ENCODE peak calls at places on chromosomes 6 and 20, in nine cellular contexts. D is BE2C, C is astrocyte, H is heart right ventricle, P is lung, Y is endodermal cell, B is tibial artery, J is testis, L is right cardiac atrium. E is an unnamed sample. For H3K9me3, the result is how much of the 10 kb centered on the place peaks cover.

GRCh38 chr6:49543087-49543858 is 7.2 kb upstream of the C6orf141 start:
- DNase-seq in D (peak), L (no peak), H (no peak), J (peak), Y (no peak), P (no peak), B (no peak), C (no peak), E (no peak)

GRCh38 chr6:110566346-110567125 is 90.1 kb upstream of the SLC22A16 start:
- DNase-seq in Y (no peak), L (no peak), H (peak), C (peak), J (no peak), D (no peak), B (no peak), P (no peak), E (no peak)

GRCh38 chr6:147941143-147941542 is 401.5 kb upstream of the SASH1 start:
- DNase-seq in H (no peak), C (peak), P (no peak), J (no peak), B (no peak), Y (no peak), D (no peak), L (no peak), E (no peak)

GRCh38 chr6:134534708-134535149 is 216.8 kb upstream of the SGK1 start:
- DNase-seq in D (no peak), L (no peak), H (no peak), Y (no peak), P (no peak), J (no peak), C (peak), B (no peak), E (no peak)

GRCh38 chr6:157710604-157711003 is 112.4 kb upstream of the SNX9 start:
- DNase-seq in D (no peak), L (no peak), B (no peak), P (no peak), C (no peak), H (no peak), Y (peak), J (no peak), E (no peak)

GRCh38 chr6:32327103-32327502 is 44.6 kb downstream of the TSBP1 start:
- DNase-seq in J (no peak), L (no peak), H (no peak), B (no peak), C (no peak), D (no peak), P (no peak), Y (no peak), E (no peak)

GRCh38 chr20:2300420-2300819 is 4.6 kb downstream of the TGM3 start:
- DNase-seq in C (no peak), D (no peak), Y (no peak), H (no peak), P (no peak), B (no peak), L (no peak), J (no peak), E (peak)

GRCh38 chr20:24149881-24150307 is 161.3 kb upstream of the GGTLC1 start:
- DNase-seq in Y (peak), P (no peak), B (no peak), J (peak), L (peak), D (peak), H (peak), C (no peak), E (peak)

GRCh38 chr20:57560554-57561355 is at the start of gene PCK1:
- DNase-seq in D (peak), J (peak), H (peak), B (no peak), C (no peak), P (no peak), Y (no peak), L (peak), E (peak)

GRCh38 chr6:116011520-116011919 is 49.2 kb downstream of the FRK start:
- DNase-seq in P (no peak), D (no peak), J (no peak), L (no peak), Y (no peak), B (no peak), C (no peak), H (no peak), E (no peak)

GRCh38 chr6:51049983-51050877 is 231.6 kb downstream of the TFAP2B start:
- DNase-seq in L (no peak), P (no peak), C (no peak), D (no peak), J (no peak), Y (no peak), B (no peak), H (no peak), E (no peak)

GRCh38 chr6:79705456-79705995 is 74.4 kb downstream of the SH3BGRL2 start:
- DNase-seq in L (no peak), B (no peak), P (no peak), H (no peak), J (no peak), Y (no peak), C (no peak), D (no peak), E (no peak)

GRCh38 chr20:58634121-58634817 is 16.8 kb upstream of the STX16 start:
- DNase-seq in D (no peak), J (no peak), L (no peak), C (peak), Y (no peak), H (no peak), P (no peak), B (no peak), E (no peak)

GRCh38 chr6:79391511-79391910 is 145.7 kb downstream of the LCA5 start:
- DNase-seq in L (no peak), C (no peak), D (no peak), H (no peak), P (no peak), J (no peak), B (no peak), Y (no peak), E (no peak)

GRCh38 chr6:105382918-105383317 is 20.0 kb downstream of the PREP start:
- DNase-seq in Y (no peak), B (no peak), J (no peak), H (no peak), D (no peak), L (no peak), C (no peak), P (no peak), E (no peak)

GRCh38 chr6:37741757-37742400 is 44.2 kb upstream of the MDGA1 start:
- DNase-seq in P (no peak), J (no peak), D (peak), H (no peak), B (no peak), Y (peak), L (peak), C (no peak), E (no peak)

GRCh38 chr20:8067082-8067481 is 47.5 kb upstream of the TMX4 start:
- DNase-seq in L (no peak), Y (no peak), D (no peak), J (no peak), H (no peak), C (no peak), P (no peak), B (no peak), E (no peak)

GRCh38 chr6:107032051-107032450 is 4.1 kb downstream of the MTRES1 start:
- DNase-seq in C (no peak), Y (no peak), D (no peak), J (no peak), H (no peak), P (no peak), B (no peak), L (no peak), E (no peak)

GRCh38 chr20:36035720-36036119 is 67.3 kb downstream of the CNBD2 start:
- DNase-seq in Y (no peak), D (no peak), P (no peak), H (no peak), J (no peak), C (peak), B (no peak), L (no peak), E (no peak)

GRCh38 chr6:90126178-90126577 is 170.5 kb downstream of the BACH2 start:
- DNase-seq in H (no peak), D (no peak), P (no peak), B (no peak), Y (no peak), C (no peak), L (no peak), J (no peak), E (no peak)

GRCh38 chr6:109531446-109531845 is 48.4 kb upstream of the ZBTB24 start:
- DNase-seq in D (no peak), B (no peak), L (no peak), H (no peak), Y (no peak), P (no peak), J (no peak), C (no peak), E (no peak)

GRCh38 chr6:1542764-1543163 is 67.0 kb upstream of the FOXC1 start:
- DNase-seq in H (no peak), C (no peak), Y (no peak), L (no peak), P (no peak), D (no peak), J (no peak), B (no peak), E (no peak)

GRCh38 chr6:145018027-145018426 is 717.3 kb downstream of the EPM2A start:
- DNase-seq in C (no peak), Y (no peak), L (no peak), D (no peak), P (no peak), J (no peak), B (no peak), H (no peak), E (no peak)

GRCh38 chr6:2186516-2186915 is 58.9 kb downstream of the GMDS start:
- DNase-seq in P (no peak), B (no peak), D (no peak), Y (no peak), C (peak), L (no peak), H (no peak), J (no peak), E (no peak)

GRCh38 chr20:59230385-59230784 is 66.8 kb downstream of the ZNF831 start:
- DNase-seq in B (no peak), C (no peak), H (no peak), L (no peak), Y (no peak), P (no peak), D (no peak), J (no peak), E (no peak)

GRCh38 chr6:170004585-170005210 is 253.3 kb downstream of the ERMARD start:
- DNase-seq in D (no peak), P (no peak), L (no peak), Y (no peak), H (no peak), C (no peak), B (no peak), J (no peak), E (no peak)
- H3K9me3 ChIP-seq in D (under half), P (under half), L (under half), Y (under half), H (under half), C (under half), B (under half), J (under half), E (under half)

DNA sequence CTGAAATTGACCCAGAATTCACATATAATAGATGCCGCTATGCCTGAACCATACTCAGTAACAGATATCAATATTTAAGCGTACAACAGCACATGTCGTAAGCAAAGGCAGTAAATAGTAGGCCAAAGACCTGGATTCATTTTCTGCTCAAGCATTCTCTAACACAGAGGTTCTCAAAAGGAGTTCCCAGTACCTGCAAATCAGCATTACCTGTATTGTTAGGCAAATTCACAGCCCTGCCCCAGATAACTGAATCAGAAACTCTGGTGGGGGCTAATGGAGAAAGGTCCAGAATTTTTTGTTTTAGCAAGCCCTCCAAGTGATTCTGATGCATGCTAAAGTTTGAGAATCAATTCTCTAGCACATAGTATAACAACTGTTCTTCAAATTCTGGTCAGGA is 36.0 kb downstream of the RSPO3 start:
- DNase-seq in J (no peak), L (no peak), H (no peak), Y (no peak), P (no peak), D (no peak), B (no peak), C (no peak), E (no peak)
- H3K9me3 ChIP-seq in J (under half), L (under half), H (under half), Y (under half), P (under half), D (under half), B (under half), C (under half), E (under half)

DNA sequence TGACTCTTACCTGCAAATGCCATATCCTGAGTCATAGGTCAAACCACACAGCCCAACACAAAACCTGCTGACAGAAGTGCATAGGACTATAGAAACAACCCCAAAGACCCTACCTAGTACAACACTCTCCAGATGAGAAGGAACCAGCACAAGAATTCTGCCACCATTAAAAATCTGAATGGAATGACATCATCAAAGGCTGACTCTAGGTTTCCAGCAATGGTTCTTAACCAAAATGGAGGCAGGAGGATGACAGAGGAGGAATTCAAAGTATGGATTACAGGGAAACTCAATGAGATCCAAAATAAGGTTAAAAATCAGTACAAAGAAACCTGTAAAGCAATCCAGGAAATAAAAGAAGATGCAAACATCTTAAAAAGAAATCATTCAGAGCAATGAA is 31.2 kb downstream of the OR14J1 start:
- DNase-seq in H (no peak), D (no peak), L (no peak), Y (no peak), B (no peak), J (no peak), P (no peak), C (no peak), E (no peak)
- H3K9me3 ChIP-seq in H (under half), D (under half), L (under half), Y (under half), B (under half), J (under half), P (under half), C (under half), E (under half)

GRCh38 chr20:41599699-41600104 is 18.5 kb downstream of the CHD6 start:
- DNase-seq in H (no peak), P (no peak), C (no peak), D (no peak), J (no peak), L (no peak), Y (no peak), B (no peak), E (no peak)

GRCh38 chr20:41600926-41601631 is 17.1 kb downstream of the CHD6 start:
- DNase-seq in Y (no peak), D (no peak), H (no peak), J (no peak), L (no peak), B (no peak), P (no peak), C (no peak), E (no peak)

GRCh38 chr20:41598719-41599118 is 19.5 kb downstream of the CHD6 start:
- DNase-seq in Y (no peak), B (no peak), P (no peak), L (no peak), C (no peak), D (no peak), J (no peak), H (no peak), E (no peak)

GRCh38 chr20:41604002-41604401 is 14.2 kb downstream of the CHD6 start:
- DNase-seq in H (no peak), P (no peak), B (no peak), D (no peak), L (no peak), C (no peak), J (no peak), Y (no peak), E (no peak)

DNA sequence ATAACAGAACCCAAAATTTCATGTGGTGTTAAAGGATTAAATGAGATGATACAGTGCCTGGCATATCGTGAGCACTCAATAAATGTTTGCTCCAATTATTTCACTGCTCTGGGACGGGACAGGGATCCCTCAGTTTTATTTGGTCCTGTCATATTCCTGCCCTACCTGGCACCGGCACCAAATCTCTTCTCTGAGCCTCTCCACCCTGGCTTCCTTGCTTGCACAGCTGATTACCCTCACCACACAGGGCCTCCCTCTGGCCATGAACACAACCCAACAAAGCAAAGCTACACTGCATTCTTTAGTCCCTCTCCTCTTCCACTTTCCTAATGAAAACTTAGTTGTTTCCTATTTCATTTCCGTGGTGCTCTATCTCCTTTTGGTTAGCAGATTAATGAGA is 16.4 kb downstream of the CHD6 start:
- DNase-seq in D (no peak), P (no peak), C (no peak), J (no peak), Y (no peak), H (no peak), B (no peak), L (no peak), E (no peak)
- H3K9me3 ChIP-seq in D (under half), P (under half), C (under half), J (under half), Y (half or more), H (under half), B (under half), L (under half), E (under half)

GRCh38 chr6:17894905-17895304 is 92.5 kb downstream of the KIF13A start:
- DNase-seq in C (no peak), P (no peak), D (no peak), J (no peak), L (no peak), H (no peak), B (no peak), Y (no peak), E (no peak)
- H3K9me3 ChIP-seq in C (under half), P (under half), D (under half), J (under half), L (under half), H (under half), B (under half), Y (half or more), E (under half)

DNA sequence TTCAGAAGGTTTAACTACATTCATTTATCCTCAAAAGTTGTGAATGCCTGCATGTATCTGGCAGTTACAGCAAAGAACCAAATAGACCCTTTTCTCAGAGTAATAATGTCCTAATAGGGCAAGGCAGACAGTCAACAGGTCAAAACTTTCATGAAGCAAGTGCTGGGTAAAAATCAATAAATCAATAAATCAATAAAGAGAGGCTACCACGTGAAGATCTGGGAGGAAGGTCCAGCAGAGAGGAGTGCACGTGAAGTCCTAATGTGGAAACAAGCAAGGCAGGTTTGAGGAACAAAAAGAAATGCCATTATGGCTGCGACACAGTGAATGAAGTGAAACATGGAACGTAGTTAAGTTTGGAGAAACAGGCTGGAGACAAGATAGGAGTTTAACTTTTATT is 36.3 kb upstream of the C6orf118 start:
- DNase-seq in Y (no peak), D (no peak), H (no peak), P (no peak), C (no peak), B (no peak), L (no peak), J (no peak), E (no peak)
- H3K9me3 ChIP-seq in Y (under half), D (under half), H (under half), P (under half), C (under half), B (under half), L (under half), J (under half), E (under half)